ENCODE peak calls at places on chromosomes 1 and 21, in four cellular contexts. U is GM12878, R is stomach, W is transverse colon. P is an unnamed sample.

GRCh38 chr1:205041998-205042910 is 758 bp upstream of the CNTN2 start:
- DNase-seq in U (no peak), R (no peak), W (no peak), P (no peak)

GRCh38 chr1:64077281-64077940 is 126.0 kb upstream of the UBE2U start:
- DNase-seq in U (no peak), R (no peak), W (no peak), P (no peak)

GRCh38 chr1:61011514-61012263 is 70.7 kb upstream of the NFIA start:
- DNase-seq in U (no peak), R (no peak), W (no peak), P (no peak)

GRCh38 chr1:172883844-172884243 is 166.9 kb downstream of the TNFSF18 start:
- DNase-seq in U (no peak), R (no peak), W (no peak), P (no peak)

GRCh38 chr1:151978910-151979309 is 14.7 kb downstream of the S100A10 start:
- DNase-seq in U (no peak), R (no peak), W (no peak), P (no peak)

GRCh38 chr1:150621497-150622113 is 7.8 kb downstream of the ENSA start:
- DNase-seq in U (no peak), R (peak; percentile 60), W (peak; percentile 70), P (peak; percentile 72)

GRCh38 chr1:210360852-210361477 is 32.3 kb downstream of the HHAT start:
- DNase-seq in U (no peak), R (no peak), W (no peak), P (no peak)

GRCh38 chr1:227330709-227331108 is 12.4 kb upstream of the CDC42BPA start:
- DNase-seq in U (no peak), R (no peak), W (no peak), P (no peak)

GRCh38 chr1:21869620-21870121 is 57.6 kb downstream of the LDLRAD2 start:
- DNase-seq in U (no peak), R (peak; percentile 94), W (peak; percentile 80), P (peak; percentile 59)

GRCh38 chr1:15939181-15940109 is 36.5 kb downstream of the ZBTB17 start:
- DNase-seq in U (no peak), R (peak; percentile 55), W (peak; percentile 48), P (peak; percentile 66)

GRCh38 chr1:244200596-244200995 is 149.5 kb downstream of the ZBTB18 start:
- DNase-seq in U (no peak), R (no peak), W (no peak), P (no peak)

GRCh38 chr1:230568008-230568407 is 74.3 kb upstream of the COG2 start:
- DNase-seq in U (no peak), R (peak; percentile 56), W (peak; percentile 66), P (peak; percentile 42)

GRCh38 chr1:247453997-247454396 is 3.9 kb downstream of the OR2B11 start:
- DNase-seq in U (no peak), R (no peak), W (no peak), P (no peak)

GRCh38 chr1:151416231-151416630 is 16.9 kb downstream of the PSMB4 start:
- DNase-seq in U (no peak), R (no peak), W (no peak), P (no peak)

GRCh38 chr1:182303778-182304177 is 87.8 kb downstream of the GLUL start:
- DNase-seq in U (peak; percentile 33), R (no peak), W (no peak), P (no peak)

GRCh38 chr1:6557597-6557996 is 2.5 kb downstream of the TAS1R1 start:
- DNase-seq in U (no peak), R (no peak), W (no peak), P (no peak)

GRCh38 chr1:117258791-117259190 is 48.1 kb upstream of the VTCN1 start:
- DNase-seq in U (no peak), R (no peak), W (no peak), P (no peak)

GRCh38 chr1:2231667-2232254 is 3.6 kb downstream of the SKI start:
- DNase-seq in U (no peak), R (peak; percentile 76), W (peak; percentile 83), P (peak; percentile 96)

GRCh38 chr1:235056937-235057336 is 71.7 kb downstream of the TOMM20 start:
- DNase-seq in U (no peak), R (no peak), W (peak; percentile 28), P (no peak)

GRCh38 chr1:236280438-236281285 is 1.1 kb downstream of the ERO1B start:
- DNase-seq in U (no peak), R (no peak), W (peak; percentile 12), P (peak; percentile 26)

GRCh38 chr21:39022901-39023693 is 160.2 kb downstream of the PSMG1 start:
- DNase-seq in U (no peak), R (no peak), W (no peak), P (peak; percentile 93)

GRCh38 chr1:201501144-201501543 is 5.8 kb downstream of the CSRP1 start:
- DNase-seq in U (no peak), R (no peak), W (no peak), P (no peak)

GRCh38 chr1:9588551-9589143 is at the start of gene TMEM201:
- DNase-seq in U (peak; percentile 46), R (peak; percentile 97), W (peak; percentile 97), P (peak; percentile 95)
- TF ChIP-seq EP300 in U (no peak), R (no peak), W (no peak), P (no peak)

GRCh38 chr1:58650141-58650540 is 49.7 kb downstream of the MYSM1 start:
- DNase-seq in U (no peak), R (no peak), W (no peak), P (no peak)

GRCh38 chr1:58649555-58649954 is 50.3 kb downstream of the MYSM1 start:
- DNase-seq in U (no peak), R (peak; percentile 55), W (peak; percentile 38), P (peak; percentile 26)

GRCh38 chr1:58654322-58654721 is 45.5 kb downstream of the MYSM1 start:
- DNase-seq in U (no peak), R (no peak), W (no peak), P (no peak)

GRCh38 chr1:58652351-58653184 is 47.3 kb downstream of the MYSM1 start:
- DNase-seq in U (peak; percentile 42), R (peak; percentile 64), W (peak; percentile 48), P (no peak)

DNA sequence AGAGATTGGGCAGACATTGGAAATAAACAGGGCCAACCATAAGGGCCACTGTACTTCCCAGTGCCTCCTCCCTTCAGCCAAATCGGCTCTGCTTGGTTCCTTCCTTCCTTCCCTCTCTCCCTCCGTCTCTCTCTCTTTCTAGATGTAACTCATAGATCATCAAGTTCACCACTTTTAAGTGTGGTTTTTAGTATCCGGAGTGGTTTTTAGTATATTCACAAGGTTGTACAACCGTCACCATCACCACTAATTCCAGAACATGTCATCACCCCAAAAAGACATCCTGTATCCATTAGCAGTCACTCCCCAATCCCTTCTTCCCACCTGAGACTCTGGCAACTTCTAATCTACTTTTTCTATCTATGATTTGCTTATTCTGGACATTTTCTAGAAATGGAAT is 51.0 kb downstream of the MYSM1 start:
- DNase-seq in U (no peak), R (no peak), W (no peak), P (no peak)
- TF ChIP-seq POLR2AphosphoS5 in U (no peak), R (no peak), W (no peak), P (no peak)

GRCh38 chr1:52929019-52929418 is 1.9 kb downstream of the SCP2 start:
- DNase-seq in U (no peak), R (no peak), W (no peak), P (no peak)

GRCh38 chr1:52926864-52927218 is 235 bp upstream of the SCP2 start:
- DNase-seq in U (no peak), R (no peak), W (no peak), P (no peak)

GRCh38 chr1:52925571-52926005 is 1.5 kb upstream of the SCP2 start:
- DNase-seq in U (no peak), R (no peak), W (no peak), P (no peak)

GRCh38 chr1:52928083-52928404 is 968 bp downstream of the SCP2 start:
- DNase-seq in U (no peak), R (no peak), W (no peak), P (no peak)

DNA sequence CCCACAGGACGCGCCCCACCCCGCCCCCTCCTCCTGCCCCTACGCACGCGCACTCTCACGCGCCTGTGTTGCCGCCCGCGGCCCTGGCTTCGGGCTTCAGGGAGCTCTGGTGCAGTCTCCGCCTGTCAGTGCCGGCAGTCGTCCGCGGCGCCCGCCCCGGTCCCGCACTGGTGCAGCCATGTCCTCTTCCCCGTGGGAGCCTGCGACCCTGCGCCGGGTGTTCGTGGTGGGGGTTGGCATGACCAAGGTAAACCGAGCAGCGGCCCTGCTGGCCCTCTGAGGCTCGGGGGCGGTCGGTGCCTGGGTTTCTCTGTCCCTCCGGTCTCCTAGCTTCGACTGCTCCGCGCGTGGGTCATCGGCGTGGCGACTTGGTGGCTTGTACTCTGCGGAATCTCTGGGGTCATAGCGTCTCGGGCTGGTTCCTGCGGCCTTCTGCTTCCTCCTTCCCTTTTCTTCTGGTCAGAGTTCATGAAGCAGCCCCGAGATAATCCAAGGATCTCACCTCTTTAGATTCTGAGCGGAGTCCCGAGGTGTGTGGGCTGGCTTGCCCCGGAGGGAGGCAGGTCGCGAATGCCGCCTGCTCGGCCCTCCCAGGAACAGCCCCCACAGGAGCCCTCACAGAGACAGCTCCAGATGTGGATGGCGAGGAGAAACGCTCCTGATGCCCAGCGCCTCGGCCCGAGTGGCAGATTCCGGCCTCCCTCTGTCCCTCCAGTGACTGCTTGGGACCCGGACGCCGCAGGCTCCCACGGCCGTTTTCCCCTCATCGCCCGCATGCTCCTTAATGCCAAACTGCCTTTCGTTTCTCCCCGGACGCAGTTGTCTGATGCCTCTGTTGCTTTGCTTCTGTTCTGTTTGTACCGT is at the start of gene SCP2:
- DNase-seq in U (no peak), R (peak; percentile 88), W (peak; percentile 89), P (peak; percentile 96)
- TF ChIP-seq POLR2A in U (peak; percentile 79), R (peak; percentile 63), W (peak; percentile 69), P (peak; percentile 33)

GRCh38 chr1:194241215-194241614 is 1054.8 kb upstream of the B3GALT2 start:
- DNase-seq in U (no peak), R (no peak), W (no peak), P (no peak)
- TF ChIP-seq EP300 in U (no peak), R (no peak), W (no peak), P (no peak)

DNA sequence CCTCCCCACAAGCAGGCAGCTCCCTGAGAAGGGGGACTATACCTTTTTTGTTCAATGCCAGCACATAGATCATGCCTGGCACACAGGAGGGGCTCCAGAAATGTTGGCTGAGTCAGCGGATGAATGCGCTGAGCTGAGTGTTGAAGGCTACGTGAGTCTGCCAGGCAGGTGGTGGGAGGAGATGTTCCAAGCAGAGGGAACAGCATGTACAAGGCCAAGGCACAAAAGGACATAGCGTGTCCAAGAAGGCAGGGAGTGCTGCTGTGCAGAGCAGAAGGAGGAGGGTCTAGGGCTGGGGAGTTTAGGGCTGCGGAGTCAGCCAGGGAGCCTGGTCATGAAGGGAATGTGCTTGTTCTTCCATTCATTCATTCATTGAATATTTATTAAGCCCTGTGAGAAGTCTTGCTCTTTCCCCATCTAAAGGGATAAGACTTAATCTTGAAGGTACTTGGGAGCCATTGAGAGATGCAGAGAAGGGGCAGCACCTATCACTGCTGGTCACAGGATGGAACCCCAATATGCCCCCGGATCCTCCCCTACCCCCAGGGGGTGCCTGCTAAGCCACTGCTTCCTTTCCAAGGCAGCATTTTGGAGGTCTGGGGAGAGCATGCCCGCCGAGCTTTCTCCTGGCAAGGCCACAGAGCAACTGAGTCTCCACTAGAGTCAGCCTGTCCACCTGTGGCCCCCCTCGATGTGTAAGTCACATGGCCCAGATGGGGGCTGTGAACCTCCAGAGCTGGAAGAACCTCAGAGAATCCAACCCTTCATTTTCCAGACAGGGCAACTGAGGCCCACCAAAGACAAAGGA is 31.2 kb upstream of the LAPTM5 start:
- DNase-seq in U (no peak), R (no peak), W (no peak), P (no peak)
- TF ChIP-seq POLR2AphosphoS5 in U (no peak), R (no peak), W (no peak), P (no peak)

GRCh38 chr1:159775716-159776115 is 5.0 kb upstream of the DUSP23 start:
- DNase-seq in U (no peak), R (no peak), W (no peak), P (no peak)
- TF ChIP-seq POLR2A in U (no peak), R (no peak), W (no peak), P (no peak)

P was measured in upper lobe of left lung.